ENCODE peak calls at places on chromosomes 2 and 18, in six cellular contexts. W is CD4-positive, CD25-positive, alpha-beta regulatory T cell; A is mammary epithelial cell; C is adrenal gland; Y is heart left ventricle; M is tibial artery. S is an unnamed sample.

GRCh38 chr2:36516136-36516870 is 81.7 kb downstream of the FEZ2 start:
- DNase-seq in A (peak; percentile 45), Y (no peak), C (no peak), M (no peak), W (no peak), S (no peak)

GRCh38 chr2:69762513-69763494 is 20.9 kb downstream of the ANXA4 start:
- DNase-seq in M (no peak), W (no peak), Y (no peak), A (no peak), C (no peak), S (no peak)

GRCh38 chr2:46669996-46670793 is 190.8 kb downstream of the TMEM247 start:
- DNase-seq in Y (no peak), A (peak; percentile 27), C (no peak), W (no peak), M (no peak), S (no peak)

GRCh38 chr2:139492301-139492700 is 712.1 kb upstream of the NXPH2 start:
- DNase-seq in C (no peak), M (no peak), A (no peak), Y (no peak), W (no peak), S (no peak)

GRCh38 chr2:66428986-66429612 is 5.8 kb upstream of the MEIS1 start:
- DNase-seq in C (no peak), M (no peak), Y (no peak), A (peak; percentile 41), W (no peak), S (no peak)

GRCh38 chr2:19256239-19256638 is 102.2 kb downstream of the OSR1 start:
- DNase-seq in A (peak; percentile 86), Y (no peak), M (no peak), W (no peak), C (no peak), S (no peak)

GRCh38 chr2:118224888-118225264 is 136.6 kb downstream of the INSIG2 start:
- DNase-seq in Y (no peak), C (no peak), W (no peak), M (no peak), A (no peak), S (no peak)

GRCh38 chr2:214130115-214130514 is 280.7 kb upstream of the VWC2L start:
- DNase-seq in A (no peak), M (no peak), W (no peak), C (no peak), Y (no peak), S (no peak)

GRCh38 chr2:74177697-74178096 is 982 bp downstream of the MOB1A start:
- DNase-seq in C (no peak), A (no peak), W (no peak), Y (no peak), M (no peak), S (no peak)

GRCh38 chr2:146820672-146821071 is 1024.2 kb upstream of the ACVR2A start:
- DNase-seq in A (peak; percentile 62), W (no peak), Y (no peak), C (no peak), M (no peak), S (no peak)

GRCh38 chr2:240996161-240996833 is 2.1 kb upstream of the SNED1 start:
- DNase-seq in A (no peak), W (no peak), Y (no peak), M (peak; percentile 63), C (no peak), S (peak; percentile 77)

GRCh38 chr18:58781627-58782194 is 83.0 kb upstream of the ZNF532 start:
- DNase-seq in W (peak; percentile 38), Y (peak; percentile 76), A (peak; percentile 72), C (peak; percentile 79), M (peak; percentile 88), S (peak; percentile 85)

GRCh38 chr18:77014538-77014937 is 118.0 kb downstream of the MBP start:
- DNase-seq in Y (no peak), A (no peak), W (no peak), C (no peak), M (no peak), S (no peak)

GRCh38 chr2:171793691-171794678 is 100.1 kb downstream of the SLC25A12 start:
- DNase-seq in A (no peak), M (no peak), C (no peak), Y (no peak), W (no peak), S (no peak)

GRCh38 chr2:23491622-23492336 is 106.8 kb downstream of the KLHL29 start:
- DNase-seq in C (no peak), W (no peak), M (no peak), A (no peak), Y (no peak), S (no peak)

GRCh38 chr2:232901711-232902578 is 31.9 kb downstream of the SNORC start:
- DNase-seq in A (peak; percentile 81), C (peak; percentile 94), M (peak; percentile 45), W (no peak), Y (no peak), S (peak; percentile 61)

GRCh38 chr2:65057391-65058052 is 1.3 kb downstream of the CEP68 start:
- DNase-seq in M (no peak), Y (no peak), C (no peak), W (peak; percentile 47), A (peak; percentile 55), S (no peak)

GRCh38 chr2:178016612-178017011 is 56.0 kb downstream of the PDE11A start:
- DNase-seq in W (no peak), A (no peak), M (no peak), C (no peak), Y (no peak), S (no peak)

GRCh38 chr2:149826471-149827125 is 239.0 kb upstream of the MMADHC start:
- DNase-seq in Y (no peak), C (no peak), W (no peak), A (peak; percentile 23), M (no peak), S (no peak)

GRCh38 chr2:134225841-134226240 is 28.0 kb upstream of the MGAT5 start:
- DNase-seq in Y (no peak), A (no peak), M (no peak), C (no peak), W (no peak), S (no peak)
- H3K9me3 ChIP-seq in Y (peaks cover 8% of the 10 kb centered on the region), A (peaks cover 4% of the 10 kb centered on the region), M (no peaks in the 10 kb centered on the region), C (peaks cover 5% of the 10 kb centered on the region), W (peaks cover 7% of the 10 kb centered on the region), S (peaks cover 6% of the 10 kb centered on the region)

DNA sequence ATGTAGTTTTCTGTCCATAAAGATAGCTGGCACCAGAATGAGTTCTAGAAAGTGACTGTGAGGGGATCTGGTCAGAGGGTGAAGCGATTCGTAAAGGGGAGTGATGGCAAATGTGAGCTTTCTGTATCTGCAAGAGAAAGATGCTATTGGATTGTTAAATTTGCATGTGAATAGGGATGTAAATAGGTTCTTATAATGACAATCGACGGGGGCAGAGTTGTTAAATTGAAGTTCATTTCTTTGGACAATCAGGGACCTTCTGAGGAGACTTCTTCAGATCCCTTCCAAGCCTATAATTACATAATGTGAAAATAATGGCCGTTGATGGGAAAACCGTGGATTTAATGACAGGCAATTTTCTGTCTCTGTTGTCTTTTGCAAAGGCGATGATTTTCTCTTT is 52.2 kb upstream of the TMEM18 start:
- DNase-seq in C (no peak), M (no peak), A (no peak), Y (no peak), W (no peak), S (no peak)
- H3K27ac ChIP-seq in C (no peak overlapping the region), M (no peak overlapping the region), A (no peak overlapping the region), Y (no peak overlapping the region), W (no peak overlapping the region), S (no peak overlapping the region)

GRCh38 chr2:110919738-110920137 is 187.4 kb downstream of the ACOXL start:
- DNase-seq in M (no peak), A (no peak), C (no peak), W (no peak), Y (no peak), S (no peak)
- H3K4me3 ChIP-seq in M (no peak overlapping the region), A (no peak overlapping the region), C (no peak overlapping the region), W (no peak overlapping the region), Y (no peak overlapping the region), S (no peak overlapping the region)

GRCh38 chr2:16322308-16323130 is 343.1 kb downstream of the CYRIA start:
- DNase-seq in M (no peak), Y (no peak), W (no peak), A (no peak), C (no peak), S (no peak)

GRCh38 chr2:16321872-16322271 is 343.8 kb downstream of the CYRIA start:
- DNase-seq in W (no peak), Y (no peak), A (no peak), C (no peak), M (no peak), S (no peak)

GRCh38 chr2:16319425-16320245 is 346.0 kb downstream of the CYRIA start:
- DNase-seq in Y (no peak), W (no peak), A (no peak), M (no peak), C (peak; percentile 22), S (no peak)

GRCh38 chr2:16321256-16321655 is 344.4 kb downstream of the CYRIA start:
- DNase-seq in C (no peak), M (no peak), W (no peak), A (no peak), Y (no peak), S (no peak)

GRCh38 chr2:16320716-16321115 is 344.9 kb downstream of the CYRIA start:
- DNase-seq in A (no peak), Y (no peak), M (no peak), C (no peak), W (no peak), S (no peak)
- H3K9me3 ChIP-seq in A (peaks cover 21% of the 10 kb centered on the region), Y (no peaks in the 10 kb centered on the region), M (no peaks in the 10 kb centered on the region), C (no peaks in the 10 kb centered on the region), W (no peaks in the 10 kb centered on the region), S (no peaks in the 10 kb centered on the region)

GRCh38 chr18:50716902-50717301 is 102.9 kb downstream of the MRO start:
- DNase-seq in A (no peak), M (no peak), Y (no peak), W (no peak), C (no peak), S (no peak)

GRCh38 chr18:50722311-50722710 is 97.5 kb downstream of the MRO start:
- DNase-seq in A (no peak), Y (no peak), M (no peak), C (no peak), W (no peak), S (no peak)

GRCh38 chr18:50721006-50721405 is 98.8 kb downstream of the MRO start:
- DNase-seq in M (no peak), Y (no peak), A (no peak), W (no peak), C (no peak), S (no peak)

GRCh38 chr18:50720281-50720680 is 99.5 kb downstream of the MRO start:
- DNase-seq in W (no peak), Y (no peak), M (no peak), C (no peak), A (no peak), S (no peak)

DNA sequence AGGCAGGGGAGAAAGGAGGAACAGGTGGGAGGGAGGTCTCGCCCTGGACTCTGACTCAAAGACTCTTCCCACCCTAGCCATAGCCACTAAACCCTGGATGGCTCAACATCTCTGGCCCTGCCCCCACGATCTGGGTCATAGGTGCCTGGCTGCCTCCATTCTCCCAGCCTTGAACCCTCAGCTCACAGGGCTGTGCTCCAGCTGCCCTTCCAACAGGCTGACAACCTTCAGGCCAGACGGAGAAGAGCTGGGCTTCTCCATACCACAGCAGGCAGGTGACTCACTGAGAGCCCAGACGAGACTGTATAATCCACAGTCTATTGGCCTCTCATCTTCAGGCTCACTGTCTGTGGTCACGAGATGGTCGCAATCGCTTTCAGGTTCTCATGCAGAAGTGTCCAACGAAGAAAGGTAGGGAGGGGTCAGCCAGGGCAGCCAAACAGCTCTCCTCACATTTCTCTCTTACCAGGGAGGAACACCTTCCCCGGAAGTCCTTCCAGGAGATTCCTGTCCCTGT is 100.3 kb downstream of the MRO start:
- DNase-seq in W (no peak), A (no peak), Y (no peak), C (peak; percentile 79), M (no peak), S (no peak)
- H3K27ac ChIP-seq in W (no peak overlapping the region), A (no peak overlapping the region), Y (no peak overlapping the region), C (peak overlapping the region; percentile 71), M (no peak overlapping the region), S (no peak overlapping the region)